ENCODE peak calls at places on chromosome 4, in four cellular contexts. One of them, this sample, is unnamed.
A peak's percentile ranks its signal among the peaks of the same experiment; 100 is the strongest.

GRCh38 chr4:12179264-12179616 is 750.5 kb upstream of the HS3ST1 start:
- DNase-seq in H9: no peak
- DNase-seq in heart left ventricle: peak; percentile 35
- DNase-seq in mammary epithelial cell: no peak
- DNase-seq in this sample: no peak

GRCh38 chr4:124104628-124105027 is 607.9 kb downstream of the ANKRD50 start:
- DNase-seq in heart left ventricle: no peak
- DNase-seq in mammary epithelial cell: peak; percentile 28
- DNase-seq in H9: no peak
- DNase-seq in this sample: no peak

GRCh38 chr4:123755655-123756054 is 359.1 kb downstream of the SPRY1 start:
- DNase-seq in heart left ventricle: no peak
- DNase-seq in mammary epithelial cell: no peak
- DNase-seq in H9: no peak
- DNase-seq in this sample: no peak

GRCh38 chr4:182207806-182208483 is 35.3 kb upstream of the TENM3 start:
- DNase-seq in mammary epithelial cell: peak; percentile 86
- DNase-seq in heart left ventricle: no peak
- DNase-seq in H9: no peak
- DNase-seq in this sample: peak; percentile 77

GRCh38 chr4:8076023-8076422 is 82.6 kb downstream of the ABLIM2 start:
- DNase-seq in mammary epithelial cell: no peak
- DNase-seq in heart left ventricle: peak; percentile 10
- DNase-seq in H9: no peak
- DNase-seq in this sample: no peak

GRCh38 chr4:102585329-102585728 is 84.2 kb downstream of the NFKB1 start:
- DNase-seq in mammary epithelial cell: peak; percentile 75
- DNase-seq in H9: no peak
- DNase-seq in heart left ventricle: no peak
- DNase-seq in this sample: no peak

GRCh38 chr4:22876281-22876680 is 183.5 kb downstream of the GBA3 start:
- DNase-seq in mammary epithelial cell: no peak
- DNase-seq in heart left ventricle: no peak
- DNase-seq in H9: no peak
- DNase-seq in this sample: no peak

GRCh38 chr4:91621446-91621845 is 682.3 kb upstream of the GRID2 start:
- DNase-seq in H9: no peak
- DNase-seq in mammary epithelial cell: peak; percentile 4
- DNase-seq in heart left ventricle: no peak
- DNase-seq in this sample: no peak

GRCh38 chr4:138672393-138672976 is 343.1 kb upstream of the NOCT start:
- DNase-seq in heart left ventricle: no peak
- DNase-seq in mammary epithelial cell: no peak
- DNase-seq in H9: no peak
- DNase-seq in this sample: no peak

GRCh38 chr4:16192067-16192466 is 34.2 kb downstream of the TAPT1 start:
- DNase-seq in heart left ventricle: no peak
- DNase-seq in H9: no peak
- DNase-seq in mammary epithelial cell: no peak
- DNase-seq in this sample: no peak

GRCh38 chr4:170227928-170228327 is 138.2 kb upstream of the AADAT start:
- DNase-seq in H9: no peak
- DNase-seq in heart left ventricle: no peak
- DNase-seq in mammary epithelial cell: peak; percentile 15
- DNase-seq in this sample: no peak

GRCh38 chr4:174314770-174315169 is 31.1 kb downstream of the CEP44 start:
- DNase-seq in mammary epithelial cell: peak; percentile 68
- DNase-seq in heart left ventricle: no peak
- DNase-seq in H9: peak; percentile 44
- DNase-seq in this sample: peak; percentile 61

GRCh38 chr4:101791189-101791572 is 651 bp downstream of the BANK1 start:
- DNase-seq in H9: no peak
- DNase-seq in mammary epithelial cell: no peak
- DNase-seq in heart left ventricle: no peak
- DNase-seq in this sample: no peak

GRCh38 chr4:1279253-1279652 is 10.4 kb upstream of the MAEA start:
- DNase-seq in mammary epithelial cell: no peak
- DNase-seq in heart left ventricle: no peak
- DNase-seq in H9: no peak
- DNase-seq in this sample: no peak

GRCh38 chr4:77903186-77903585 is 40.6 kb downstream of the MRPL1 start:
- DNase-seq in heart left ventricle: no peak
- DNase-seq in mammary epithelial cell: peak; percentile 19
- DNase-seq in H9: no peak
- DNase-seq in this sample: no peak

GRCh38 chr4:99630857-99631256 is 26.8 kb downstream of the C4orf54 start:
- DNase-seq in H9: no peak
- DNase-seq in mammary epithelial cell: no peak
- DNase-seq in heart left ventricle: no peak
- DNase-seq in this sample: no peak

GRCh38 chr4:152682143-152682542 is 2.3 kb upstream of the TMEM154 start:
- DNase-seq in mammary epithelial cell: no peak
- DNase-seq in heart left ventricle: no peak
- DNase-seq in H9: no peak
- DNase-seq in this sample: no peak

GRCh38 chr4:123418486-123418931 is 21.9 kb downstream of the SPRY1 start:
- DNase-seq in H9: peak; percentile 74
- DNase-seq in mammary epithelial cell: peak; percentile 93
- DNase-seq in heart left ventricle: no peak
- DNase-seq in this sample: peak; percentile 71

GRCh38 chr4:158172558-158173258 is at the start of gene GASK1B:
- DNase-seq in heart left ventricle: peak; percentile 39
- DNase-seq in mammary epithelial cell: peak; percentile 42
- DNase-seq in H9: peak; percentile 43
- DNase-seq in this sample: peak; percentile 50

GRCh38 chr4:175850240-175850639 is 38.2 kb upstream of the GPM6A start:
- DNase-seq in heart left ventricle: no peak
- DNase-seq in H9: no peak
- DNase-seq in mammary epithelial cell: no peak
- DNase-seq in this sample: no peak

GRCh38 chr4:67327245-67327860 is 217.9 kb downstream of the CENPC start:
- DNase-seq in heart left ventricle: peak; percentile 27
- DNase-seq in mammary epithelial cell: peak; percentile 37
- DNase-seq in H9: peak; percentile 38
- DNase-seq in this sample: peak; percentile 79

GRCh38 chr4:155005395-155006087 is 202.9 kb upstream of the NPY2R start:
- DNase-seq in H9: no peak
- DNase-seq in mammary epithelial cell: no peak
- DNase-seq in heart left ventricle: no peak
- DNase-seq in this sample: peak; percentile 4

GRCh38 chr4:12296366-12296765 is 867.7 kb upstream of the HS3ST1 start:
- DNase-seq in mammary epithelial cell: no peak
- DNase-seq in H9: no peak
- DNase-seq in heart left ventricle: no peak
- DNase-seq in this sample: no peak

GRCh38 chr4:174318829-174319764 is 35.4 kb downstream of the CEP44 start:
- DNase-seq in H9: no peak
- DNase-seq in mammary epithelial cell: peak; percentile 27
- DNase-seq in heart left ventricle: no peak
- DNase-seq in this sample: no peak

GRCh38 chr4:26342328-26343040 is 21.7 kb downstream of the RBPJ start:
- DNase-seq in H9: no peak
- DNase-seq in mammary epithelial cell: peak; percentile 88
- DNase-seq in heart left ventricle: no peak
- DNase-seq in this sample: peak; percentile 89

GRCh38 chr4:185924458-185924857 is 112.5 kb upstream of the SORBS2 start:
- DNase-seq in heart left ventricle: no peak
- DNase-seq in H9: no peak
- DNase-seq in mammary epithelial cell: no peak
- DNase-seq in this sample: no peak

GRCh38 chr4:177937051-177937450 is 494.8 kb upstream of the AGA start:
- DNase-seq in mammary epithelial cell: no peak
- DNase-seq in H9: no peak
- DNase-seq in heart left ventricle: no peak
- DNase-seq in this sample: no peak

GRCh38 chr4:165926307-165926706 is 53.3 kb downstream of the TLL1 start:
- DNase-seq in H9: no peak
- DNase-seq in mammary epithelial cell: no peak
- DNase-seq in heart left ventricle: no peak
- DNase-seq in this sample: no peak

GRCh38 chr4:165927366-165927765 is 54.3 kb downstream of the TLL1 start:
- DNase-seq in H9: no peak
- DNase-seq in heart left ventricle: no peak
- DNase-seq in mammary epithelial cell: no peak
- DNase-seq in this sample: no peak

GRCh38 chr4:165929662-165930061 is 56.6 kb downstream of the TLL1 start:
- DNase-seq in heart left ventricle: no peak
- DNase-seq in H9: no peak
- DNase-seq in mammary epithelial cell: no peak
- DNase-seq in this sample: no peak

GRCh38 chr4:165927815-165928214 is 54.8 kb downstream of the TLL1 start:
- DNase-seq in heart left ventricle: no peak
- DNase-seq in mammary epithelial cell: no peak
- DNase-seq in H9: no peak
- DNase-seq in this sample: no peak

DNA sequence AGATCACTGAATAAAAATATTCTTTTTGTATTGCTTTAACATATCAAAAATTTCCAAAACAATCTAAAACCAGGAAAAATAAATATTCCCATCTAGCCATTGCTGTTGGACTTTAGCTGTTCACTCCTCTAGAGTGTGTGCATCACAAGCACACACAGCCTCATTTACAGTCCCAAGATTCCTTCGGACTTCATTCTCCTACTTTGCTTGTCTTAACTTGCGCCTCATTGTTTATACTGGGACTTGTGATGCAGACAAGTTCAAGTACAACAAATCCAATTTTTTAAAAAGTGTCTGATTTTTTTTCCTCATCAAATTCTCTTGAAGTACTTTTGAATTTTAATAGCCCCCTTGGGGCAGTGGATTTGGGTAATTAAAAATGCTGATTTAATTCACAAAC is 55.6 kb downstream of the TLL1 start:
- DNase-seq in H9: no peak
- DNase-seq in heart left ventricle: no peak
- DNase-seq in mammary epithelial cell: peak; percentile 30
- DNase-seq in this sample: no peak
- H3K27ac ChIP-seq in H9: no peak overlapping the region
- H3K27ac ChIP-seq in heart left ventricle: no peak overlapping the region
- H3K27ac ChIP-seq in mammary epithelial cell: no peak overlapping the region
- H3K27ac ChIP-seq in this sample: no peak overlapping the region

GRCh38 chr4:59369228-59369627 is 1830.9 kb upstream of the ADGRL3 start:
- DNase-seq in mammary epithelial cell: no peak
- DNase-seq in H9: no peak
- DNase-seq in heart left ventricle: no peak
- DNase-seq in this sample: no peak
- TF ChIP-seq CTCF in mammary epithelial cell: no peak
- TF ChIP-seq CTCF in H9: no peak
- TF ChIP-seq CTCF in heart left ventricle: no peak
- TF ChIP-seq CTCF in this sample: no peak

GRCh38 chr4:48275694-48276093 is 6.1 kb upstream of the TEC start:
- DNase-seq in H9: no peak
- DNase-seq in heart left ventricle: no peak
- DNase-seq in mammary epithelial cell: no peak
- DNase-seq in this sample: no peak
- H3K27ac ChIP-seq in H9: no peak overlapping the region
- H3K27ac ChIP-seq in heart left ventricle: no peak overlapping the region
- H3K27ac ChIP-seq in mammary epithelial cell: no peak overlapping the region
- H3K27ac ChIP-seq in this sample: no peak overlapping the region

GRCh38 chr4:80334568-80334967 is 962 bp upstream of the CFAP299 start:
- DNase-seq in H9: no peak
- DNase-seq in mammary epithelial cell: no peak
- DNase-seq in heart left ventricle: no peak
- DNase-seq in this sample: no peak

GRCh38 chr4:80336582-80336981 is 1.1 kb downstream of the CFAP299 start:
- DNase-seq in heart left ventricle: no peak
- DNase-seq in mammary epithelial cell: peak; percentile 30
- DNase-seq in H9: peak; percentile 55
- DNase-seq in this sample: peak; percentile 44

GRCh38 chr4:80335226-80335553 is 340 bp upstream of the CFAP299 start:
- DNase-seq in mammary epithelial cell: no peak
- DNase-seq in heart left ventricle: no peak
- DNase-seq in H9: no peak
- DNase-seq in this sample: no peak

GRCh38 chr4:80333121-80333520 is 2.4 kb upstream of the CFAP299 start:
- DNase-seq in H9: no peak
- DNase-seq in heart left ventricle: no peak
- DNase-seq in mammary epithelial cell: no peak
- DNase-seq in this sample: no peak

GRCh38 chr4:80335554-80336358 is at the start of gene CFAP299:
- DNase-seq in heart left ventricle: peak; percentile 82
- DNase-seq in mammary epithelial cell: peak; percentile 90
- DNase-seq in H9: peak; percentile 93
- DNase-seq in this sample: peak; percentile 97
- TF ChIP-seq CTCF in heart left ventricle: peak; percentile 17
- TF ChIP-seq CTCF in mammary epithelial cell: peak; percentile 50
- TF ChIP-seq CTCF in H9: peak; percentile 66
- TF ChIP-seq CTCF in this sample: peak; percentile 54

GRCh38 chr4:94175553-94176260 is 32.0 kb upstream of the SMARCAD1 start:
- DNase-seq in heart left ventricle: no peak
- DNase-seq in mammary epithelial cell: no peak
- DNase-seq in H9: no peak
- DNase-seq in this sample: no peak
- H3K27ac ChIP-seq in heart left ventricle: no peak overlapping the region
- H3K27ac ChIP-seq in mammary epithelial cell: no peak overlapping the region
- H3K27ac ChIP-seq in H9: no peak overlapping the region
- H3K27ac ChIP-seq in this sample: no peak overlapping the region

DNA sequence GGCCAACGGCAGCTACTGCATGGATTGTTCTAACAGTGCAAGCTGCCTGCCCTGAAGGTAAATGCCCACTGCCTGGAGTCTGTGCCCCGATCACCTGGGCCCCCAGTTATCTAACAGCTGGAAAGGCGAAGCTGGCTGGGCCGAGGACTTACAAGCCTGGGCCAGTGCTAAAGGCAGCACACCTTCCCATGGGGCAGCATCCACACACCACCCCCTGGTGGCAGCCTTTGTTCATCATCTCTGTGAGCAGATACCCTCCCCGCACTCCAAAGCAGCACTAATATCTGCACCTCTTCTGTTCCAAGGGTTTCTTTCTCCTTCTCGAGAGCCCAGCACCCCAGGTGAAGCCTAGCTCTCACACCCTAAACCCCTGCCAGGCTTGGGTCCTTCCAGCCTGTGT is 7.6 kb downstream of the SLC2A9 start:
- DNase-seq in H9: peak; percentile 86
- DNase-seq in heart left ventricle: peak; percentile 46
- DNase-seq in mammary epithelial cell: peak; percentile 43
- DNase-seq in this sample: no peak
- TF ChIP-seq CTCF in H9: peak; percentile 76
- TF ChIP-seq CTCF in heart left ventricle: peak; percentile 35
- TF ChIP-seq CTCF in mammary epithelial cell: peak; percentile 84
- TF ChIP-seq CTCF in this sample: no peak

DNA sequence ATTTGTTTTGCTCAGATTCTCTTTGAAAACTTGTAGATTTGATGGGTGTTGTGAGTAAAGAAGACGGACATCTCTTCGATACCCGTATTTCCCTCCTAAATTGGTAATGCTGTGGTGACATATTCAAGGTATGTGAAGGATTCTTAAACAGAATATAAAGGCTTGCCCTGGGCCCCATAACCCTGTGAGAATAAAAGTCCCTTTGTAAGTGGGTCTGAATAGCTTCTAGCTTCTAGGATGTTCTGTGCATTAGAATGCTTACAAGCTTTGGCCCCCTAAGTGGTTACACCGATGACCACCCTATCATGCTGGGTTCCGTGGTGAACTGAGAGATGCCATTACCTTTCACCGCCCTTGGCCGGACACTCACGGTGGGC is 574 bp upstream of the MOB1B start:
- DNase-seq in heart left ventricle: no peak
- DNase-seq in mammary epithelial cell: peak; percentile 2
- DNase-seq in H9: no peak
- DNase-seq in this sample: no peak
- H3K27ac ChIP-seq in heart left ventricle: peak overlapping the region; percentile 79
- H3K27ac ChIP-seq in mammary epithelial cell: peak overlapping the region; percentile 32
- H3K27ac ChIP-seq in H9: no peak overlapping the region
- H3K27ac ChIP-seq in this sample: peak overlapping the region; percentile 85

GRCh38 chr4:87423313-87424031 is 1.1 kb downstream of the NUDT9 start:
- DNase-seq in heart left ventricle: no peak
- DNase-seq in H9: no peak
- DNase-seq in mammary epithelial cell: peak; percentile 55
- DNase-seq in this sample: peak; percentile 24
- TF ChIP-seq CTCF in heart left ventricle: no peak
- TF ChIP-seq CTCF in H9: no peak
- TF ChIP-seq CTCF in mammary epithelial cell: no peak
- TF ChIP-seq CTCF in this sample: peak; percentile 40

This sample was measured in RWPE1.